ENCODE peak calls at places on chromosomes 4 and X, in six cellular contexts. B, O, Y, X, A and V are unnamed samples.

GRCh38 chr4:138802499-138802898 is 213.1 kb upstream of the NOCT start:
- DNase-seq in B (no peak), O (no peak), Y (no peak), X (no peak), A (no peak), V (no peak)

GRCh38 chrX:48676106-48676892 is 7.3 kb upstream of the WAS start:
- DNase-seq in B (peak), O (peak), Y (peak), X (peak), A (peak), V (peak)

GRCh38 chrX:44765556-44765955 is 78.3 kb upstream of the DUSP21 start:
- DNase-seq in B (no peak), O (no peak), Y (no peak), X (no peak), A (no peak), V (no peak)

GRCh38 chr4:130053723-130054122 is 957.8 kb downstream of the C4orf33 start:
- DNase-seq in B (no peak), O (no peak), Y (no peak), X (no peak), A (no peak), V (no peak)

GRCh38 chrX:17876135-17876534 is 15.0 kb upstream of the RAI2 start:
- DNase-seq in B (peak), O (no peak), Y (no peak), X (peak), A (no peak), V (no peak)

GRCh38 chr4:89551191-89551590 is 243.6 kb upstream of the GPRIN3 start:
- DNase-seq in B (no peak), O (no peak), Y (no peak), X (no peak), A (no peak), V (no peak)

GRCh38 chrX:131841496-131842410 is 181.3 kb upstream of the STK26 start:
- DNase-seq in B (peak), O (peak), Y (peak), X (peak), A (no peak), V (no peak)

GRCh38 chrX:136781180-136781797 is 557 bp upstream of the ARHGEF6 start:
- DNase-seq in B (no peak), O (no peak), Y (no peak), X (no peak), A (no peak), V (no peak)

GRCh38 chr4:88147799-88148217 is 10.6 kb downstream of the ABCG2 start:
- DNase-seq in B (peak), O (peak), Y (no peak), X (no peak), A (no peak), V (no peak)

GRCh38 chr4:164959896-164960295 is 17.6 kb downstream of the TRIM61 start:
- DNase-seq in B (no peak), O (no peak), Y (no peak), X (no peak), A (no peak), V (no peak)

GRCh38 chrX:134294548-134294947 is 57.6 kb downstream of the CCDC160 start:
- DNase-seq in B (peak), O (no peak), Y (no peak), X (no peak), A (no peak), V (no peak)

GRCh38 chrX:56995271-56995994 is at the start of gene SPIN3:
- DNase-seq in B (peak), O (peak), Y (peak), X (peak), A (peak), V (no peak)

GRCh38 chrX:56994375-56995270 is 718 bp downstream of the SPIN3 start:
- DNase-seq in B (no peak), O (no peak), Y (no peak), X (no peak), A (no peak), V (no peak)
- H3K27ac ChIP-seq in B (no peak), O (peak), Y (no peak), X (peak), A (peak), V (peak)

DNA sequence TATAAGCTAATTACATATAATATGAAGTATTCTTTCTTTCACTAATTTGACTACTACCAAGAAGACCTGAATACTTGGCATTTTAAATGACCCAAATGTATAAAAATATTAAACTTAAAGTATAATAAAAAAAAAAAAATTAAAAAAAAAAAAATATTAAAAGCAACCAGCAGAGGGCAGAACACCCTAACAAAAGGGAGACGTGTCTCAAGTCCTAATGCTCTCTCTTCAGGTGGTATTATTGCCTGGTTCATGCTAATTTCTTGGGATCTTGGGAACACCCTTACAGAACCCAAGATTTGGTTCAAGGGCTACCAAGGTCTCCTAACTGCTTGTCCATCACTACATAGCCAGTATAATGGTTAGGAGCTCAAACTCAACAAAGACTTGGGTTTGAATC is 754.8 kb downstream of the RAB28 start:
- DNase-seq in B (peak), O (peak), Y (peak), X (peak), A (no peak), V (no peak)
- TF ChIP-seq REST in B (no peak), O (no peak), Y (no peak), X (no peak), A (no peak), V (no peak)

GRCh38 chr4:41569957-41570356 is 32.0 kb downstream of the LIMCH1 start:
- DNase-seq in B (no peak), O (peak), Y (no peak), X (no peak), A (no peak), V (no peak)
- TF ChIP-seq CTCF in B (no peak), O (no peak), Y (no peak), X (no peak), A (no peak), V (no peak)

DNA sequence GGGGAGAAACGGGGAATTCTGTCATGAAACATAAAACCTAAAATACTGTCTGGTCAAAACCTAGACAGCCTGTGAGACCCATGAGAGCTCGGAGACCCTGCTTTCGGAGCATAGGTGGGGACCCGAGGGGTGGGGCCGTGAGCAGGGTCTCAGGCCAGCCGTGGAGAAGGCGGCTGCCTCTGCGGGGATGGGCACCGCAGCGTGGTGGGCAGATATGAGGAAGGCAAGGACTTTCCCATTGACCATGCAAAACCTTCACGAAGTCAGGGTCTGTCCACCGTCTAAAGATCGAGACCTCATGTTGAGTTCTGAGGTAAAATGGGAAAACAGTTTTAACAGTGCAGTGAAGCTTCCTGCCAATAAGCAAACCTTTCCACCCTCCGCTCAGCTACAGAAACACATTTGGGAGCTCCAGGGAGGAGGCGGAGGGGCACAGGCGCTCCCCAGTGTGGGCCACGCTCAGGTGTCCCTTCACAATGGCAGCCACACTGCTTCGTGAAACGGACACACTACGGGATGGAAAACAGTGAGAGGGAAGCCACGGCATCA is 74.4 kb downstream of the SORBS2 start:
- DNase-seq in B (no peak), O (no peak), Y (no peak), X (no peak), A (no peak), V (no peak)
- H3K27ac ChIP-seq in B (no peak), O (no peak), Y (no peak), X (no peak), A (no peak), V (no peak)